ENCODE peak calls at places on chromosomes 11 and 22, in four cellular contexts. J is hepatocyte, U is neural progenitor cell, E is right atrium auricular region. H is an unnamed sample.

GRCh38 chr11:29449280-29450074 is 567.4 kb downstream of the KCNA4 start:
- DNase-seq in J (no peak), U (no peak), E (no peak), H (no peak)

GRCh38 chr22:31344369-31345330 is 1.5 kb downstream of the PATZ1 start:
- DNase-seq in J (peak), U (peak), E (peak), H (peak)

GRCh38 chr11:68596231-68596630 is 88.1 kb upstream of the GAL start:
- DNase-seq in J (no peak), U (no peak), E (no peak), H (no peak)

GRCh38 chr11:6390718-6391547 is 659 bp downstream of the SMPD1 start:
- DNase-seq in J (no peak), U (no peak), E (no peak), H (no peak)

GRCh38 chr22:49871482-49871881 is 17.8 kb downstream of the ZBED4 start:
- DNase-seq in J (no peak), U (no peak), E (no peak), H (no peak)

GRCh38 chr11:18669211-18669593 is 29.4 kb upstream of the TMEM86A start:
- DNase-seq in J (no peak), U (no peak), E (no peak), H (no peak)

GRCh38 chr22:43289976-43290663 is 53.1 kb downstream of the SCUBE1 start:
- DNase-seq in J (no peak), U (no peak), E (no peak), H (no peak)

GRCh38 chr22:22753526-22754267 is 109.3 kb downstream of the GGTLC2 start:
- DNase-seq in J (peak), U (peak), E (no peak), H (peak)

GRCh38 chr11:114821626-114822025 is 143.3 kb downstream of the NXPE2 start:
- DNase-seq in J (peak), U (no peak), E (no peak), H (no peak)

GRCh38 chr11:2190670-2191471 is 19.3 kb upstream of the TH start:
- DNase-seq in J (no peak), U (peak), E (no peak), H (no peak)

GRCh38 chr11:8533332-8533731 is 60.7 kb downstream of the STK33 start:
- DNase-seq in J (no peak), U (peak), E (no peak), H (no peak)

GRCh38 chr11:132202621-132203020 is 832.2 kb downstream of the NTM start:
- DNase-seq in J (no peak), U (no peak), E (no peak), H (no peak)

GRCh38 chr11:114059984-114060401 is 482 bp downstream of the ZBTB16 start:
- DNase-seq in J (no peak), U (peak), E (no peak), H (no peak)

GRCh38 chr11:96424693-96425092 is 34.9 kb downstream of the JRKL start:
- DNase-seq in J (no peak), U (no peak), E (no peak), H (peak)

GRCh38 chr11:62775646-62776045 is 4.5 kb downstream of the TAF6L start:
- DNase-seq in J (no peak), U (no peak), E (no peak), H (no peak)

GRCh38 chr11:85627332-85627997 is at the start of gene DLG2:
- DNase-seq in J (peak), U (peak), E (no peak), H (peak)

GRCh38 chr11:40227730-40228129 is 1231.7 kb downstream of the LRRC4C start:
- DNase-seq in J (no peak), U (no peak), E (no peak), H (no peak)

GRCh38 chr22:31836010-31836409 is 82.2 kb downstream of the DEPDC5 start:
- DNase-seq in J (no peak), U (peak), E (no peak), H (no peak)

GRCh38 chr11:23749762-23750430 is 747.0 kb upstream of the LUZP2 start:
- DNase-seq in J (no peak), U (no peak), E (no peak), H (no peak)

GRCh38 chr22:23790819-23791736 is 4.3 kb downstream of the SMARCB1 start:
- DNase-seq in J (peak), U (no peak), E (no peak), H (no peak)

GRCh38 chr11:75577198-75577597 is 15.1 kb downstream of the SERPINH1 start:
- DNase-seq in J (peak), U (peak), E (no peak), H (no peak)

GRCh38 chr11:99327527-99327926 is 306.8 kb downstream of the CNTN5 start:
- DNase-seq in J (no peak), U (no peak), E (no peak), H (no peak)

GRCh38 chr11:119108151-119108856 is 1.2 kb downstream of the C2CD2L start:
- DNase-seq in J (peak), U (peak), E (no peak), H (no peak)
- H3K27ac ChIP-seq in J (peak), U (no peak), E (peak), H (no peak)

GRCh38 chr11:83033367-83033766 is 38.3 kb downstream of the RAB30 start:
- DNase-seq in J (no peak), U (no peak), E (no peak), H (no peak)
- H3K4me3 ChIP-seq in J (no peak), U (no peak), E (peak), H (no peak)

GRCh38 chr22:17117890-17118289 is 3.3 kb downstream of the TMEM121B start:
- DNase-seq in J (no peak), U (no peak), E (no peak), H (no peak)
- H3K27ac ChIP-seq in J (no peak), U (no peak), E (no peak), H (no peak)

GRCh38 chr11:128734439-128735224 is 40.8 kb downstream of the FLI1 start:
- DNase-seq in J (no peak), U (no peak), E (peak), H (no peak)
- H3K4me3 ChIP-seq in J (no peak), U (peak), E (no peak), H (no peak)

H was measured in brain microvascular endothelial cell.